ENCODE peak calls at places on chromosomes 2 and 18, in eight cellular contexts. C is NCI-H1105 treated with DMSO at 0.1 percent for 48 hours; G is SJSA1; S is activated naive CD4-positive, alpha-beta T cell treated with anti-CD3 and anti-CD28 coated beads, Interleukin-2, amount 10 ng/mL, durations not matched to agents 7 days and 5 days; N is GM06990; T is GM20000; E is EL; J is GM10248. Z is an unnamed sample.

GRCh38 chr2:222798528-222798927 is 62.3 kb upstream of the ACSL3 start:
- DNase-seq in C (no peak), G (no peak), S (no peak), N (no peak), T (no peak), E (no peak), J (no peak), Z (no peak)

GRCh38 chr18:25074925-25075693 is 276.9 kb downstream of the ZNF521 start:
- DNase-seq in C (no peak), G (no peak), S (no peak), N (no peak), T (no peak), E (no peak), J (no peak), Z (no peak)

GRCh38 chr2:222791946-222792649 is 68.7 kb upstream of the ACSL3 start:
- DNase-seq in C (no peak), G (no peak), S (no peak), N (no peak), T (no peak), E (no peak), J (no peak), Z (no peak)

GRCh38 chr2:75787532-75788132 is 76.9 kb upstream of the GCFC2 start:
- DNase-seq in C (peak), G (no peak), S (no peak), N (no peak), T (peak), E (peak), J (peak), Z (no peak)

GRCh38 chr2:19228720-19229119 is 129.7 kb downstream of the OSR1 start:
- DNase-seq in C (peak), G (no peak), S (no peak), N (no peak), T (no peak), E (no peak), J (no peak), Z (no peak)

GRCh38 chr18:26875040-26875654 is 9.6 kb upstream of the AQP4 start:
- DNase-seq in C (no peak), G (no peak), S (no peak), N (no peak), T (no peak), E (no peak), J (no peak), Z (no peak)

GRCh38 chr2:43462866-43463641 is 132.8 kb downstream of the THADA start:
- DNase-seq in C (peak), G (no peak), S (no peak), N (no peak), T (no peak), E (no peak), J (no peak), Z (no peak)

GRCh38 chr2:951224-952006 is 766 bp downstream of the SNTG2 start:
- DNase-seq in C (no peak), G (peak), S (no peak), N (no peak), T (peak), E (no peak), J (no peak), Z (no peak)

GRCh38 chr2:106012591-106013347 is 181.3 kb downstream of the UXS1 start:
- DNase-seq in C (no peak), G (no peak), S (no peak), N (no peak), T (no peak), E (no peak), J (no peak), Z (no peak)

GRCh38 chr2:217612920-217613319 is 389.9 kb downstream of the TNS1 start:
- DNase-seq in C (no peak), G (no peak), S (no peak), N (no peak), T (no peak), E (no peak), J (no peak), Z (no peak)

GRCh38 chr2:153478289-153479261 is at the start of gene RPRM:
- DNase-seq in C (peak), G (peak), S (peak), N (peak), T (peak), E (peak), J (peak), Z (peak)

GRCh38 chr2:64654993-64655666 is 1.4 kb upstream of the SERTAD2 start:
- DNase-seq in C (no peak), G (no peak), S (peak), N (no peak), T (no peak), E (peak), J (no peak), Z (no peak)